ENCODE peak calls at places on chromosome 22, in eight cellular contexts. One of them, this sample, is unnamed.

GRCh38 chr22:44701824-44702478 is at the start of gene PRR5:
- DNase-seq in hepatocyte: peak; percentile 93
- DNase-seq in GM23338: peak; percentile 71
- DNase-seq in OCI-LY7: peak; percentile 78
- DNase-seq in IMR-90: peak; percentile 91
- DNase-seq in adrenal gland: peak; percentile 82
- DNase-seq in MM.1S: no peak
- DNase-seq in fibroblast of lung: peak; percentile 87
- DNase-seq in this sample: no peak

GRCh38 chr22:38219644-38220043 is 17.9 kb downstream of the MAFF start:
- DNase-seq in hepatocyte: no peak
- DNase-seq in GM23338: no peak
- DNase-seq in OCI-LY7: no peak
- DNase-seq in IMR-90: no peak
- DNase-seq in adrenal gland: no peak
- DNase-seq in MM.1S: no peak
- DNase-seq in fibroblast of lung: no peak
- DNase-seq in this sample: no peak

GRCh38 chr22:27992294-27993165 is 73.5 kb upstream of the PITPNB start:
- DNase-seq in hepatocyte: no peak
- DNase-seq in GM23338: peak; percentile 66
- DNase-seq in OCI-LY7: no peak
- DNase-seq in IMR-90: no peak
- DNase-seq in adrenal gland: no peak
- DNase-seq in MM.1S: no peak
- DNase-seq in fibroblast of lung: no peak
- DNase-seq in this sample: no peak

GRCh38 chr22:28222976-28223375 is 303.9 kb upstream of the PITPNB start:
- DNase-seq in hepatocyte: no peak
- DNase-seq in GM23338: no peak
- DNase-seq in OCI-LY7: no peak
- DNase-seq in IMR-90: peak; percentile 64
- DNase-seq in adrenal gland: no peak
- DNase-seq in MM.1S: no peak
- DNase-seq in fibroblast of lung: peak; percentile 86
- DNase-seq in this sample: no peak

GRCh38 chr22:23399367-23400285 is 180.5 kb downstream of the IGLL1 start:
- DNase-seq in hepatocyte: no peak
- DNase-seq in GM23338: no peak
- DNase-seq in OCI-LY7: no peak
- DNase-seq in IMR-90: no peak
- DNase-seq in adrenal gland: no peak
- DNase-seq in MM.1S: no peak
- DNase-seq in fibroblast of lung: no peak
- DNase-seq in this sample: no peak

GRCh38 chr22:38203855-38204497 is 2.2 kb downstream of the MAFF start:
- DNase-seq in hepatocyte: no peak
- DNase-seq in GM23338: no peak
- DNase-seq in OCI-LY7: peak; percentile 35
- DNase-seq in IMR-90: peak; percentile 83
- DNase-seq in adrenal gland: no peak
- DNase-seq in MM.1S: no peak
- DNase-seq in fibroblast of lung: peak; percentile 65
- DNase-seq in this sample: no peak

GRCh38 chr22:40056163-40056958 is 61.6 kb downstream of the FAM83F start:
- DNase-seq in hepatocyte: no peak
- DNase-seq in GM23338: no peak
- DNase-seq in OCI-LY7: no peak
- DNase-seq in IMR-90: no peak
- DNase-seq in adrenal gland: no peak
- DNase-seq in MM.1S: no peak
- DNase-seq in fibroblast of lung: no peak
- DNase-seq in this sample: no peak

GRCh38 chr22:35561796-35562526 is 21.3 kb downstream of the RASD2 start:
- DNase-seq in hepatocyte: peak; percentile 60
- DNase-seq in GM23338: peak; percentile 72
- DNase-seq in OCI-LY7: no peak
- DNase-seq in IMR-90: peak; percentile 84
- DNase-seq in adrenal gland: no peak
- DNase-seq in MM.1S: no peak
- DNase-seq in fibroblast of lung: peak; percentile 91
- DNase-seq in this sample: peak; percentile 65

GRCh38 chr22:24146190-24146616 is 35.1 kb upstream of the SUSD2 start:
- DNase-seq in hepatocyte: peak; percentile 82
- DNase-seq in GM23338: peak; percentile 75
- DNase-seq in OCI-LY7: peak; percentile 83
- DNase-seq in IMR-90: peak; percentile 83
- DNase-seq in adrenal gland: peak; percentile 44
- DNase-seq in MM.1S: peak; percentile 84
- DNase-seq in fibroblast of lung: peak; percentile 58
- DNase-seq in this sample: no peak

GRCh38 chr22:45603631-45604030 is 68.0 kb upstream of the ATXN10 start:
- DNase-seq in hepatocyte: no peak
- DNase-seq in GM23338: no peak
- DNase-seq in OCI-LY7: peak; percentile 47
- DNase-seq in IMR-90: no peak
- DNase-seq in adrenal gland: no peak
- DNase-seq in MM.1S: no peak
- DNase-seq in fibroblast of lung: no peak
- DNase-seq in this sample: no peak

GRCh38 chr22:50010676-50011446 is 1.7 kb downstream of the IL17REL start:
- DNase-seq in hepatocyte: peak; percentile 10
- DNase-seq in GM23338: no peak
- DNase-seq in OCI-LY7: no peak
- DNase-seq in IMR-90: no peak
- DNase-seq in adrenal gland: no peak
- DNase-seq in MM.1S: no peak
- DNase-seq in fibroblast of lung: no peak
- DNase-seq in this sample: no peak
- H3K4me3 ChIP-seq in hepatocyte: no peak overlapping the region
- H3K4me3 ChIP-seq in GM23338: peak overlapping the region; percentile 52
- H3K4me3 ChIP-seq in OCI-LY7: no peak overlapping the region
- H3K4me3 ChIP-seq in IMR-90: no peak overlapping the region
- H3K4me3 ChIP-seq in adrenal gland: no peak overlapping the region
- H3K4me3 ChIP-seq in MM.1S: no peak overlapping the region
- H3K4me3 ChIP-seq in fibroblast of lung: no peak overlapping the region
- H3K4me3 ChIP-seq in this sample: no peak overlapping the region

DNA sequence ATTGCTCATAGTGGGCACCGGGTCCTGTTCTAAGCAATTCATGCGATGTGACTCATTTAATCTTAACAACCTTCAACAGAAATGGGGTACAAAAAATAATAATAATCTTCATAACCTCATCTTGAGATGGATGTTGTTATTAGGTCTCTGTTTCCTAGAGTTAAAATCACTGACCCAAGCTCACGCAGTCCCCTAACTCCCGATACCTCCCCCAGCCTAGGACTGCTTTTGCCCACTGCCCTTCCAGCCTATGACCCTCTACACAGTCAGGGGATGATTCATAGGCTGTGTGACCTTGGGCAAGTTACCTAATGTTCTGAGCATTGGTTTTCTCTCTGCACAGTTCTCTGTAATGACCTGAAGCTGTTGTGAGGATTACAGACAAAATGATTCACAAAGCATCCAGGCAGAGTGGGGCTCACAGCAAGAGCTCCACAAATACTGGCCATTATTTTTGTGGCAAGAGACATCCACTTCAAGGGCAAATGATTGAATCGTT is 19.9 kb downstream of the MTFP1 start:
- DNase-seq in hepatocyte: no peak
- DNase-seq in GM23338: no peak
- DNase-seq in OCI-LY7: no peak
- DNase-seq in IMR-90: peak; percentile 39
- DNase-seq in adrenal gland: peak; percentile 79
- DNase-seq in MM.1S: no peak
- DNase-seq in fibroblast of lung: peak; percentile 14
- DNase-seq in this sample: no peak
- TF ChIP-seq CTCF in hepatocyte: no peak
- TF ChIP-seq CTCF in GM23338: no peak
- TF ChIP-seq CTCF in OCI-LY7: peak; percentile 54
- TF ChIP-seq CTCF in IMR-90: no peak
- TF ChIP-seq CTCF in adrenal gland: peak; percentile 20
- TF ChIP-seq CTCF in MM.1S: no peak
- TF ChIP-seq CTCF in fibroblast of lung: no peak
- TF ChIP-seq CTCF in this sample: no peak

GRCh38 chr22:17597217-17597616 is 31.3 kb downstream of the ATP6V1E1 start:
- DNase-seq in hepatocyte: no peak
- DNase-seq in GM23338: no peak
- DNase-seq in OCI-LY7: no peak
- DNase-seq in IMR-90: peak; percentile 42
- DNase-seq in adrenal gland: no peak
- DNase-seq in MM.1S: no peak
- DNase-seq in fibroblast of lung: peak; percentile 22
- DNase-seq in this sample: no peak

GRCh38 chr22:17598318-17598717 is 30.2 kb downstream of the ATP6V1E1 start:
- DNase-seq in hepatocyte: no peak
- DNase-seq in GM23338: no peak
- DNase-seq in OCI-LY7: no peak
- DNase-seq in IMR-90: no peak
- DNase-seq in adrenal gland: no peak
- DNase-seq in MM.1S: no peak
- DNase-seq in fibroblast of lung: no peak
- DNase-seq in this sample: no peak

GRCh38 chr22:17601031-17601430 is 27.5 kb downstream of the ATP6V1E1 start:
- DNase-seq in hepatocyte: no peak
- DNase-seq in GM23338: no peak
- DNase-seq in OCI-LY7: no peak
- DNase-seq in IMR-90: no peak
- DNase-seq in adrenal gland: no peak
- DNase-seq in MM.1S: no peak
- DNase-seq in fibroblast of lung: peak; percentile 2
- DNase-seq in this sample: no peak

GRCh38 chr22:17592201-17592600 is 28.9 kb downstream of the SLC25A18 start:
- DNase-seq in hepatocyte: no peak
- DNase-seq in GM23338: no peak
- DNase-seq in OCI-LY7: no peak
- DNase-seq in IMR-90: no peak
- DNase-seq in adrenal gland: no peak
- DNase-seq in MM.1S: no peak
- DNase-seq in fibroblast of lung: no peak
- DNase-seq in this sample: no peak

GRCh38 chr22:17596226-17596625 is 32.3 kb downstream of the ATP6V1E1 start:
- DNase-seq in hepatocyte: no peak
- DNase-seq in GM23338: no peak
- DNase-seq in OCI-LY7: no peak
- DNase-seq in IMR-90: no peak
- DNase-seq in adrenal gland: no peak
- DNase-seq in MM.1S: no peak
- DNase-seq in fibroblast of lung: no peak
- DNase-seq in this sample: no peak
- H3K36me3 ChIP-seq in hepatocyte: peaks cover 4% of the 10 kb centered on the region
- H3K36me3 ChIP-seq in GM23338: peaks cover 62% of the 10 kb centered on the region
- H3K36me3 ChIP-seq in OCI-LY7: peaks cover 87% of the 10 kb centered on the region
- H3K36me3 ChIP-seq in IMR-90: peaks cover 64% of the 10 kb centered on the region
- H3K36me3 ChIP-seq in adrenal gland: no peaks in the 10 kb centered on the region
- H3K36me3 ChIP-seq in MM.1S: peaks cover 4% of the 10 kb centered on the region
- H3K36me3 ChIP-seq in fibroblast of lung: peaks cover 24% of the 10 kb centered on the region
- H3K36me3 ChIP-seq in this sample: peaks cover 8% of the 10 kb centered on the region

GRCh38 chr22:29606320-29606719 is 2.9 kb downstream of the NF2 start:
- DNase-seq in hepatocyte: no peak
- DNase-seq in GM23338: peak; percentile 42
- DNase-seq in OCI-LY7: no peak
- DNase-seq in IMR-90: no peak
- DNase-seq in adrenal gland: no peak
- DNase-seq in MM.1S: no peak
- DNase-seq in fibroblast of lung: no peak
- DNase-seq in this sample: no peak

GRCh38 chr22:29607426-29607825 is 4.0 kb downstream of the NF2 start:
- DNase-seq in hepatocyte: no peak
- DNase-seq in GM23338: no peak
- DNase-seq in OCI-LY7: no peak
- DNase-seq in IMR-90: no peak
- DNase-seq in adrenal gland: no peak
- DNase-seq in MM.1S: no peak
- DNase-seq in fibroblast of lung: peak; percentile 35
- DNase-seq in this sample: no peak

GRCh38 chr22:29605236-29605850 is 1.9 kb downstream of the NF2 start:
- DNase-seq in hepatocyte: no peak
- DNase-seq in GM23338: no peak
- DNase-seq in OCI-LY7: no peak
- DNase-seq in IMR-90: no peak
- DNase-seq in adrenal gland: no peak
- DNase-seq in MM.1S: no peak
- DNase-seq in fibroblast of lung: no peak
- DNase-seq in this sample: no peak

GRCh38 chr22:29610780-29611179 is 7.3 kb downstream of the NF2 start:
- DNase-seq in hepatocyte: no peak
- DNase-seq in GM23338: no peak
- DNase-seq in OCI-LY7: no peak
- DNase-seq in IMR-90: no peak
- DNase-seq in adrenal gland: no peak
- DNase-seq in MM.1S: no peak
- DNase-seq in fibroblast of lung: no peak
- DNase-seq in this sample: no peak

GRCh38 chr22:29609139-29609538 is 5.7 kb downstream of the NF2 start:
- DNase-seq in hepatocyte: no peak
- DNase-seq in GM23338: peak; percentile 52
- DNase-seq in OCI-LY7: no peak
- DNase-seq in IMR-90: no peak
- DNase-seq in adrenal gland: no peak
- DNase-seq in MM.1S: no peak
- DNase-seq in fibroblast of lung: no peak
- DNase-seq in this sample: no peak
- H3K4me3 ChIP-seq in hepatocyte: no peak overlapping the region
- H3K4me3 ChIP-seq in GM23338: no peak overlapping the region
- H3K4me3 ChIP-seq in OCI-LY7: no peak overlapping the region
- H3K4me3 ChIP-seq in IMR-90: no peak overlapping the region
- H3K4me3 ChIP-seq in adrenal gland: no peak overlapping the region
- H3K4me3 ChIP-seq in MM.1S: no peak overlapping the region
- H3K4me3 ChIP-seq in fibroblast of lung: no peak overlapping the region
- H3K4me3 ChIP-seq in this sample: no peak overlapping the region

GRCh38 chr22:46758867-46759290 is 3.6 kb upstream of the TBC1D22A start:
- DNase-seq in hepatocyte: peak; percentile 88
- DNase-seq in GM23338: peak; percentile 89
- DNase-seq in OCI-LY7: peak; percentile 68
- DNase-seq in IMR-90: peak; percentile 63
- DNase-seq in adrenal gland: peak; percentile 78
- DNase-seq in MM.1S: peak; percentile 78
- DNase-seq in fibroblast of lung: peak; percentile 58
- DNase-seq in this sample: no peak
- TF ChIP-seq CTCF in hepatocyte: peak; percentile 74
- TF ChIP-seq CTCF in GM23338: peak; percentile 75
- TF ChIP-seq CTCF in OCI-LY7: peak; percentile 89
- TF ChIP-seq CTCF in IMR-90: peak; percentile 67
- TF ChIP-seq CTCF in adrenal gland: peak; percentile 69
- TF ChIP-seq CTCF in MM.1S: peak; percentile 79
- TF ChIP-seq CTCF in fibroblast of lung: peak; percentile 80
- TF ChIP-seq CTCF in this sample: peak; percentile 85

DNA sequence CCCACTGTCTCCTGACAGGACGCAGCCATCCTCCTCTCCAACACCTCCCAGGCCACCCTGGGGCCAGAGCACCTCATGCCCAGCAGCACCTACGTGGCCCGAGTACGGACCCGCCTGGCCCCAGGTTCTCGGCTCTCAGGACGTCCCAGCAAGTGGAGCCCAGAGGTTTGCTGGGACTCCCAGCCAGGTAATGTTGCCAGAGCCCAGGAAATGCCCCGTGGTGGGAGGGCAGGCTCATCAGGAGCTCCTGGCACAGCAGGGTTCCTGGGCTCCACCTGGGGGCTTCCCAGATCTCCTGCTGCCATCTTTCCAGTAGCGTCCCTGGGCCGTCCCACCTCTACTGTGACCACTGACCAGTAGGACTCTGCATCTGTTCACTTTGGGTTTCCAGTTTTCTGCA is 16.2 kb downstream of the CSF2RB start:
- DNase-seq in hepatocyte: no peak
- DNase-seq in GM23338: no peak
- DNase-seq in OCI-LY7: no peak
- DNase-seq in IMR-90: no peak
- DNase-seq in adrenal gland: no peak
- DNase-seq in MM.1S: no peak
- DNase-seq in fibroblast of lung: no peak
- DNase-seq in this sample: no peak
- H3K36me3 ChIP-seq in hepatocyte: no peaks in the 10 kb centered on the region
- H3K36me3 ChIP-seq in GM23338: no peaks in the 10 kb centered on the region
- H3K36me3 ChIP-seq in OCI-LY7: no peaks in the 10 kb centered on the region
- H3K36me3 ChIP-seq in IMR-90: no peaks in the 10 kb centered on the region
- H3K36me3 ChIP-seq in adrenal gland: no peaks in the 10 kb centered on the region
- H3K36me3 ChIP-seq in MM.1S: no peaks in the 10 kb centered on the region
- H3K36me3 ChIP-seq in fibroblast of lung: no peaks in the 10 kb centered on the region
- H3K36me3 ChIP-seq in this sample: no peaks in the 10 kb centered on the region

This sample was measured in kidney epithelial cell.